ENCODE peak calls at places on chromosome 17, in nine cellular contexts. One of them, this sample, is unnamed.

GRCh38 chr17:19339341-19339815 is 23.1 kb downstream of the B9D1 start:
- DNase-seq in CD8-positive, alpha-beta T cell: no peak
- DNase-seq in ovary: no peak
- DNase-seq in prostate gland: no peak
- DNase-seq in colonic mucosa: no peak
- DNase-seq in PC-9: no peak
- DNase-seq in pancreas: no peak
- DNase-seq in cardiac muscle cell: no peak
- DNase-seq in A673: no peak
- DNase-seq in this sample: no peak

GRCh38 chr17:58303981-58304734 is 23.4 kb upstream of the MPO start:
- DNase-seq in ovary: no peak
- DNase-seq in A673: peak; percentile 75
- DNase-seq in colonic mucosa: peak; percentile 48
- DNase-seq in PC-9: peak; percentile 30
- DNase-seq in prostate gland: no peak
- DNase-seq in pancreas: no peak
- DNase-seq in CD8-positive, alpha-beta T cell: peak; percentile 52
- DNase-seq in cardiac muscle cell: peak; percentile 61
- DNase-seq in this sample: peak; percentile 8

GRCh38 chr17:82065193-82065637 is 389 bp downstream of the DUS1L start:
- DNase-seq in CD8-positive, alpha-beta T cell: no peak
- DNase-seq in colonic mucosa: no peak
- DNase-seq in A673: no peak
- DNase-seq in PC-9: no peak
- DNase-seq in ovary: no peak
- DNase-seq in pancreas: peak; percentile 47
- DNase-seq in cardiac muscle cell: peak; percentile 46
- DNase-seq in prostate gland: no peak
- DNase-seq in this sample: no peak

GRCh38 chr17:33942414-33942813 is 312.7 kb upstream of the CCL2 start:
- DNase-seq in prostate gland: no peak
- DNase-seq in cardiac muscle cell: no peak
- DNase-seq in A673: no peak
- DNase-seq in colonic mucosa: no peak
- DNase-seq in PC-9: no peak
- DNase-seq in CD8-positive, alpha-beta T cell: no peak
- DNase-seq in pancreas: no peak
- DNase-seq in ovary: no peak
- DNase-seq in this sample: no peak

GRCh38 chr17:8986295-8986694 is 20.8 kb upstream of the PIK3R5 start:
- DNase-seq in pancreas: no peak
- DNase-seq in A673: no peak
- DNase-seq in prostate gland: no peak
- DNase-seq in CD8-positive, alpha-beta T cell: no peak
- DNase-seq in PC-9: no peak
- DNase-seq in cardiac muscle cell: no peak
- DNase-seq in ovary: no peak
- DNase-seq in colonic mucosa: no peak
- DNase-seq in this sample: no peak

GRCh38 chr17:42058018-42058417 is 7.6 kb upstream of the C17orf113 start:
- DNase-seq in CD8-positive, alpha-beta T cell: no peak
- DNase-seq in prostate gland: no peak
- DNase-seq in colonic mucosa: no peak
- DNase-seq in pancreas: no peak
- DNase-seq in A673: no peak
- DNase-seq in cardiac muscle cell: no peak
- DNase-seq in ovary: no peak
- DNase-seq in PC-9: no peak
- DNase-seq in this sample: no peak

GRCh38 chr17:20315321-20315720 is 152.0 kb downstream of the LGALS9B start:
- DNase-seq in A673: no peak
- DNase-seq in prostate gland: no peak
- DNase-seq in pancreas: no peak
- DNase-seq in colonic mucosa: no peak
- DNase-seq in cardiac muscle cell: no peak
- DNase-seq in PC-9: no peak
- DNase-seq in ovary: no peak
- DNase-seq in CD8-positive, alpha-beta T cell: no peak
- DNase-seq in this sample: no peak

GRCh38 chr17:73359255-73359816 is 47.5 kb upstream of the CDC42EP4 start:
- DNase-seq in PC-9: no peak
- DNase-seq in A673: no peak
- DNase-seq in pancreas: no peak
- DNase-seq in cardiac muscle cell: no peak
- DNase-seq in CD8-positive, alpha-beta T cell: no peak
- DNase-seq in prostate gland: no peak
- DNase-seq in ovary: no peak
- DNase-seq in colonic mucosa: no peak
- DNase-seq in this sample: no peak

GRCh38 chr17:7313028-7313889 is 1.9 kb downstream of the GPS2 start:
- DNase-seq in ovary: no peak
- DNase-seq in pancreas: no peak
- DNase-seq in CD8-positive, alpha-beta T cell: no peak
- DNase-seq in PC-9: no peak
- DNase-seq in cardiac muscle cell: no peak
- DNase-seq in prostate gland: no peak
- DNase-seq in colonic mucosa: no peak
- DNase-seq in A673: no peak
- DNase-seq in this sample: no peak

GRCh38 chr17:42618442-42619150 is 9.1 kb downstream of the TUBG1 start:
- DNase-seq in cardiac muscle cell: peak; percentile 69
- DNase-seq in prostate gland: peak; percentile 63
- DNase-seq in pancreas: peak; percentile 80
- DNase-seq in A673: peak; percentile 2
- DNase-seq in PC-9: peak; percentile 79
- DNase-seq in CD8-positive, alpha-beta T cell: no peak
- DNase-seq in colonic mucosa: peak; percentile 52
- DNase-seq in ovary: peak; percentile 42
- DNase-seq in this sample: no peak

GRCh38 chr17:67435122-67435521 is 58.0 kb downstream of the PITPNC1 start:
- DNase-seq in ovary: no peak
- DNase-seq in A673: peak; percentile 40
- DNase-seq in PC-9: no peak
- DNase-seq in prostate gland: no peak
- DNase-seq in CD8-positive, alpha-beta T cell: peak; percentile 55
- DNase-seq in cardiac muscle cell: no peak
- DNase-seq in pancreas: no peak
- DNase-seq in colonic mucosa: no peak
- DNase-seq in this sample: no peak

GRCh38 chr17:5745091-5745820 is 160.9 kb upstream of the NLRP1 start:
- DNase-seq in prostate gland: no peak
- DNase-seq in ovary: no peak
- DNase-seq in PC-9: no peak
- DNase-seq in A673: no peak
- DNase-seq in cardiac muscle cell: peak; percentile 11
- DNase-seq in pancreas: no peak
- DNase-seq in colonic mucosa: no peak
- DNase-seq in CD8-positive, alpha-beta T cell: no peak
- DNase-seq in this sample: no peak

GRCh38 chr17:43917348-43918025 is 10.2 kb upstream of the MPP2 start:
- DNase-seq in CD8-positive, alpha-beta T cell: peak; percentile 54
- DNase-seq in PC-9: no peak
- DNase-seq in cardiac muscle cell: peak; percentile 45
- DNase-seq in ovary: peak; percentile 59
- DNase-seq in colonic mucosa: peak; percentile 56
- DNase-seq in prostate gland: no peak
- DNase-seq in pancreas: no peak
- DNase-seq in A673: no peak
- DNase-seq in this sample: no peak

GRCh38 chr17:45111838-45112237 is 20.5 kb downstream of the PLCD3 start:
- DNase-seq in CD8-positive, alpha-beta T cell: no peak
- DNase-seq in prostate gland: no peak
- DNase-seq in PC-9: no peak
- DNase-seq in A673: no peak
- DNase-seq in ovary: no peak
- DNase-seq in cardiac muscle cell: no peak
- DNase-seq in colonic mucosa: no peak
- DNase-seq in pancreas: no peak
- DNase-seq in this sample: no peak
- H3K4me3 ChIP-seq in CD8-positive, alpha-beta T cell: no peak overlapping the region
- H3K4me3 ChIP-seq in prostate gland: no peak overlapping the region
- H3K4me3 ChIP-seq in PC-9: no peak overlapping the region
- H3K4me3 ChIP-seq in A673: no peak overlapping the region
- H3K4me3 ChIP-seq in ovary: no peak overlapping the region
- H3K4me3 ChIP-seq in cardiac muscle cell: no peak overlapping the region
- H3K4me3 ChIP-seq in colonic mucosa: no peak overlapping the region
- H3K4me3 ChIP-seq in pancreas: no peak overlapping the region
- H3K4me3 ChIP-seq in this sample: no peak overlapping the region

GRCh38 chr17:75313941-75314550 is 24.8 kb upstream of the SLC25A19 start:
- DNase-seq in PC-9: no peak
- DNase-seq in CD8-positive, alpha-beta T cell: no peak
- DNase-seq in pancreas: no peak
- DNase-seq in cardiac muscle cell: no peak
- DNase-seq in colonic mucosa: no peak
- DNase-seq in A673: no peak
- DNase-seq in ovary: no peak
- DNase-seq in prostate gland: no peak
- DNase-seq in this sample: no peak

GRCh38 chr17:75317671-75318070 is 28.4 kb upstream of the SLC25A19 start:
- DNase-seq in A673: no peak
- DNase-seq in PC-9: no peak
- DNase-seq in pancreas: no peak
- DNase-seq in prostate gland: no peak
- DNase-seq in CD8-positive, alpha-beta T cell: no peak
- DNase-seq in ovary: no peak
- DNase-seq in colonic mucosa: peak; percentile 47
- DNase-seq in cardiac muscle cell: no peak
- DNase-seq in this sample: no peak

GRCh38 chr17:75318211-75318610 is 29.0 kb upstream of the SLC25A19 start:
- DNase-seq in PC-9: no peak
- DNase-seq in ovary: no peak
- DNase-seq in A673: no peak
- DNase-seq in cardiac muscle cell: no peak
- DNase-seq in CD8-positive, alpha-beta T cell: no peak
- DNase-seq in prostate gland: no peak
- DNase-seq in colonic mucosa: no peak
- DNase-seq in pancreas: no peak
- DNase-seq in this sample: no peak

GRCh38 chr17:75316253-75316652 is 27.0 kb upstream of the SLC25A19 start:
- DNase-seq in prostate gland: no peak
- DNase-seq in CD8-positive, alpha-beta T cell: no peak
- DNase-seq in ovary: no peak
- DNase-seq in colonic mucosa: no peak
- DNase-seq in A673: no peak
- DNase-seq in PC-9: no peak
- DNase-seq in cardiac muscle cell: no peak
- DNase-seq in pancreas: no peak
- DNase-seq in this sample: no peak

DNA sequence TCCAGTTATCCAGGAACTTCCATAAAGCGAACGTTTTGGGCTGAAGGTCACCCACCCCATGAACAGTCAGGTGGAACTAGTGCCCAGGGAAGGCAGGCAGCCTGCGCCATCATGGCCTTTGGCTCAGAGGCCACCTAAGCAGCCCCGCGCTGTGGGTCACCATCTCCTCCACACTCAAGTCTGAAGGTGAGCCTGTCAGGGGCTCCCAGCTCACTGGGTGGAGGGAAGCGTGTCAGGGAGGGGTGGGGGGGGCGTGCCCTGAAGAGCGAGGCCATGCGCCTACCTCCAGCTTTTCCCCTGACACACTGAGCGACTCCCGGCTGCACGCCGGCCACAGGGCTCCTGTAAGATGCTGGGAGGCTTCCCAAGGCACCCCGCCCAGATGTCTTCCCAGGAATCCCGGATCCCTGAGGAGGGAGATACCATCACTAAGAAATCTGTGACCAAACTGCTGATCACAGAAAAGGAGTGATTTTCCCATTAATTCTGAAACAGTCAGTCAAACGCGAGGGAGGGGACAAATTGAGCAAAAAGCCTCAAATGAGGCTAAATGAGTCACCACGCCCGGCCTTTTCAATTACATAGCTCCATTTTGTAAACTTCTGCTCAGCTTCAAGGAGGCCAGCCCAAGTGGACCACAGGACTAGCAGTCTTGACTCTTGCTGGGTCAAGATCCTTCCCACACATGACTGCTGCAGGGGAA is 26.5 kb upstream of the SLC25A19 start:
- DNase-seq in colonic mucosa: no peak
- DNase-seq in cardiac muscle cell: no peak
- DNase-seq in prostate gland: no peak
- DNase-seq in CD8-positive, alpha-beta T cell: no peak
- DNase-seq in ovary: no peak
- DNase-seq in PC-9: no peak
- DNase-seq in pancreas: no peak
- DNase-seq in A673: no peak
- DNase-seq in this sample: no peak
- H3K27ac ChIP-seq in colonic mucosa: peak overlapping the region; percentile 40
- H3K27ac ChIP-seq in cardiac muscle cell: peak overlapping the region; percentile 28
- H3K27ac ChIP-seq in prostate gland: no peak overlapping the region
- H3K27ac ChIP-seq in CD8-positive, alpha-beta T cell: no peak overlapping the region
- H3K27ac ChIP-seq in ovary: no peak overlapping the region
- H3K27ac ChIP-seq in PC-9: no peak overlapping the region
- H3K27ac ChIP-seq in pancreas: no peak overlapping the region
- H3K27ac ChIP-seq in A673: no peak overlapping the region
- H3K27ac ChIP-seq in this sample: no peak overlapping the region

GRCh38 chr17:50547736-50548083 is 736 bp downstream of the SPATA20 start:
- DNase-seq in colonic mucosa: peak; percentile 77
- DNase-seq in PC-9: no peak
- DNase-seq in CD8-positive, alpha-beta T cell: no peak
- DNase-seq in ovary: peak; percentile 60
- DNase-seq in cardiac muscle cell: no peak
- DNase-seq in prostate gland: no peak
- DNase-seq in pancreas: peak; percentile 47
- DNase-seq in A673: no peak
- DNase-seq in this sample: no peak

GRCh38 chr17:50548831-50549230 is 1.9 kb downstream of the SPATA20 start:
- DNase-seq in PC-9: no peak
- DNase-seq in pancreas: peak; percentile 35
- DNase-seq in prostate gland: no peak
- DNase-seq in ovary: no peak
- DNase-seq in CD8-positive, alpha-beta T cell: no peak
- DNase-seq in cardiac muscle cell: no peak
- DNase-seq in A673: no peak
- DNase-seq in colonic mucosa: no peak
- DNase-seq in this sample: no peak

GRCh38 chr17:50545306-50545705 is 1.7 kb upstream of the SPATA20 start:
- DNase-seq in prostate gland: no peak
- DNase-seq in PC-9: no peak
- DNase-seq in pancreas: no peak
- DNase-seq in A673: no peak
- DNase-seq in ovary: no peak
- DNase-seq in colonic mucosa: peak; percentile 58
- DNase-seq in CD8-positive, alpha-beta T cell: no peak
- DNase-seq in cardiac muscle cell: no peak
- DNase-seq in this sample: no peak

GRCh38 chr17:50546701-50547034 is 306 bp upstream of the SPATA20 start:
- DNase-seq in CD8-positive, alpha-beta T cell: no peak
- DNase-seq in ovary: no peak
- DNase-seq in cardiac muscle cell: no peak
- DNase-seq in pancreas: no peak
- DNase-seq in A673: no peak
- DNase-seq in prostate gland: no peak
- DNase-seq in colonic mucosa: no peak
- DNase-seq in PC-9: no peak
- DNase-seq in this sample: no peak

GRCh38 chr17:50547035-50547735 is at the start of gene SPATA20:
- DNase-seq in cardiac muscle cell: peak; percentile 95
- DNase-seq in prostate gland: peak; percentile 93
- DNase-seq in ovary: peak; percentile 95
- DNase-seq in pancreas: peak; percentile 94
- DNase-seq in PC-9: peak; percentile 89
- DNase-seq in colonic mucosa: peak; percentile 94
- DNase-seq in A673: peak; percentile 93
- DNase-seq in CD8-positive, alpha-beta T cell: peak; percentile 84
- DNase-seq in this sample: peak; percentile 61
- H3K4me3 ChIP-seq in cardiac muscle cell: peak within 1 kb of the TSS; percentile 46
- H3K4me3 ChIP-seq in prostate gland: peak within 1 kb of the TSS; percentile 72
- H3K4me3 ChIP-seq in ovary: peak within 1 kb of the TSS; percentile 63
- H3K4me3 ChIP-seq in pancreas: peak within 1 kb of the TSS; percentile 31
- H3K4me3 ChIP-seq in PC-9: peak within 1 kb of the TSS; percentile 68
- H3K4me3 ChIP-seq in colonic mucosa: peak within 1 kb of the TSS; percentile 77
- H3K4me3 ChIP-seq in A673: peak within 1 kb of the TSS; percentile 58
- H3K4me3 ChIP-seq in CD8-positive, alpha-beta T cell: peak within 1 kb of the TSS; percentile 65
- H3K4me3 ChIP-seq in this sample: peak within 1 kb of the TSS; percentile 52

GRCh38 chr17:4588862-4589625 is 4.7 kb downstream of the SMTNL2 start:
- DNase-seq in colonic mucosa: no peak
- DNase-seq in A673: no peak
- DNase-seq in PC-9: no peak
- DNase-seq in prostate gland: no peak
- DNase-seq in ovary: no peak
- DNase-seq in cardiac muscle cell: no peak
- DNase-seq in CD8-positive, alpha-beta T cell: no peak
- DNase-seq in pancreas: no peak
- DNase-seq in this sample: no peak
- H3K27ac ChIP-seq in colonic mucosa: no peak overlapping the region
- H3K27ac ChIP-seq in A673: no peak overlapping the region
- H3K27ac ChIP-seq in PC-9: no peak overlapping the region
- H3K27ac ChIP-seq in prostate gland: no peak overlapping the region
- H3K27ac ChIP-seq in ovary: no peak overlapping the region
- H3K27ac ChIP-seq in cardiac muscle cell: peak overlapping the region; percentile 96
- H3K27ac ChIP-seq in CD8-positive, alpha-beta T cell: no peak overlapping the region
- H3K27ac ChIP-seq in pancreas: no peak overlapping the region
- H3K27ac ChIP-seq in this sample: no peak overlapping the region

This sample was measured in Panc1.